ENCODE peak calls at places on chromosomes 12 and 14, in ten cellular contexts. K, L, P, A, U, Z, C, S, F and D are unnamed samples.

GRCh38 chr12:95412826-95413311 is 61.1 kb upstream of the METAP2 start:
- DNase-seq in K (no peak), L (no peak), P (no peak), A (peak), U (no peak), Z (no peak), C (no peak), S (no peak), F (peak), D (peak)

GRCh38 chr14:80434574-80435321 is 223.4 kb upstream of the DIO2 start:
- DNase-seq in K (no peak), L (no peak), P (no peak), A (no peak), U (no peak), Z (no peak), C (no peak), S (no peak), F (no peak), D (peak)

GRCh38 chr12:51923506-51924365 is 16.4 kb downstream of the ACVRL1 start:
- DNase-seq in K (peak), L (peak), P (peak), A (no peak), U (peak), Z (peak), C (peak), S (peak), F (no peak), D (peak)

GRCh38 chr14:72855913-72856312 is 38.0 kb downstream of the DPF3 start:
- DNase-seq in K (no peak), L (no peak), P (no peak), A (peak), U (no peak), Z (no peak), C (no peak), S (no peak), F (no peak), D (no peak)

GRCh38 chr12:114404451-114405198 is 1.3 kb downstream of the TBX5 start:
- DNase-seq in K (no peak), L (no peak), P (no peak), A (no peak), U (no peak), Z (no peak), C (no peak), S (no peak), F (no peak), D (peak)

GRCh38 chr12:52777566-52777965 is 421 bp upstream of the KRT76 start:
- DNase-seq in K (no peak), L (no peak), P (peak), A (no peak), U (no peak), Z (no peak), C (no peak), S (no peak), F (no peak), D (no peak)

GRCh38 chr12:99392091-99392850 is 255.3 kb upstream of the GARIN6 start:
- DNase-seq in K (no peak), L (no peak), P (no peak), A (no peak), U (no peak), Z (no peak), C (no peak), S (no peak), F (no peak), D (no peak)

GRCh38 chr12:118704517-118704916 is 276.8 kb upstream of the SRRM4 start:
- DNase-seq in K (no peak), L (no peak), P (no peak), A (no peak), U (no peak), Z (no peak), C (no peak), S (no peak), F (no peak), D (peak)

GRCh38 chr12:64256166-64256800 is 34.2 kb upstream of the KICS2 start:
- DNase-seq in K (no peak), L (peak), P (no peak), A (peak), U (no peak), Z (no peak), C (peak), S (no peak), F (no peak), D (no peak)

GRCh38 chr12:52004042-52004648 is 2.6 kb upstream of the TAMALIN start:
- DNase-seq in K (no peak), L (peak), P (no peak), A (peak), U (peak), Z (no peak), C (no peak), S (peak), F (peak), D (peak)

GRCh38 chr12:48865141-48865440 is 579 bp downstream of the RND1 start:
- DNase-seq in K (no peak), L (no peak), P (no peak), A (no peak), U (no peak), Z (no peak), C (no peak), S (no peak), F (no peak), D (no peak)

GRCh38 chr14:91190853-91191252 is 53.7 kb downstream of the GPR68 start:
- DNase-seq in K (no peak), L (no peak), P (no peak), A (no peak), U (no peak), Z (no peak), C (no peak), S (no peak), F (no peak), D (no peak)
- TF ChIP-seq CTCF in K (no peak), L (no peak), P (no peak), A (no peak), U (no peak), Z (no peak), C (no peak), S (no peak), F (no peak), D (no peak)

DNA sequence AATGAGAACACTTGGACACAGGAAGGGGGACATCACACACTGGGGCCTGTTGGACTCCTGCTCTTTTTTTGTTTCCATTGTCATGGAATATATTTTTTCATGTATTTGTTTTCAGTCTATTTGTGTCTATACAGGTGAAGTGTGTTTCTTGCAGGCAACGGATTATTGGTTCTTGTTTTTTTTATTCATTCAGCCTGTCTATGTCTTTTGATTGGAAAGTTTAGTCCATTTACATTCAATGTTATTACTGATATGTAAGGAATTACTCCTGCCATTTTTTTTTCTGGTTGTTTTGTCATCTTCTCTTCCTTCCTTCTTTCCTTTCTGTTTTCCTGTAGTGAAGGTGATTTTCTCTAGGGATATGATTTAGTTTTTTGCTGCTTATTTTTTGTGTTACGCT is 18.0 kb upstream of the PTPRO start:
- DNase-seq in K (no peak), L (no peak), P (no peak), A (no peak), U (no peak), Z (no peak), C (no peak), S (no peak), F (no peak), D (no peak)
- H3K27ac ChIP-seq in K (no peak), L (no peak), P (no peak), A (no peak), U (no peak), Z (no peak), C (no peak), S (no peak), F (no peak), D (no peak)

DNA sequence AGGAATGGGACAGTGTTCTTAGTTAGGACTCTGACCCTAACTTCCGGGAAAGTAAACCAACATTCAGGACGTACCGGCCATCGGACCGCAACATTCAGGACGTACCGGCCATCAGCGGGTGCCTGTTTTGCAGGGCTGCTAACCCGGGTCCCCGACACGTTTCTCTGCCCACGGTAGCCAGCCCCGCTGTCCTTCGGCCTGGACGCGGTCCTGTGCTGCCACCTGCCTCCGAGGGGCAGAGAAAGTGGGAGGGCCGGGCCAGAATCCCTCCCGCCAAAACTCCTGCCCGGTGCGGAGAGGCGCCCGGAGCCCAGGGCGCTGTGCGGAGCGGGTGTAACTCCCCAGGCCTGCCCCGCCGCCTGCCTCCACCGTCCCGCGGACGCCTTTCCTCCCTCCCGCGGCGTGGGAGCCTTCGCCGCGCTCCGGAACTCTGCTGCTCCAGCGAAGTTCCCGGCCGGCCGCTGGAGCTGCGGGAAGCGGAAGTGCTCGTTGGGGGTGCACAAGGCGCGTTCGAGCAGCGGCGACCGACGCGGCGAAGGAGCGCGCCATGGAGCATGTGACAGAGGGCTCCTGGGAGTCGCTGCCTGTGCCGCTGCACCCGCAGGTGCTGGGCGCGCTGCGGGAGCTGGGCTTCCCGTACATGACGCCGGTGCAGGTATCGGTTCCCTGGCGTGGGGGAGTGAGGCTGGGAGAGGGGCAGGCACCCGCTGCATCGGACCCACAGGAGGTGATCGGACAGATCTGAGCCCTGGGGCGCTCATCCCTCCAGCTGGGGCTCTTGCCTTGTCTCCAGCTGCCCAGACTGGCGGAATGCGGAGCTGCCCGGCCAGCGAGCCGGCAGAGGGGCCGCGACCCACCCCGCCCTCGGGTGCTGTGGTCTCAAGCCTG is at the start of gene DDX55:
- DNase-seq in K (peak), L (peak), P (peak), A (peak), U (peak), Z (no peak), C (peak), S (peak), F (peak), D (peak)
- TF ChIP-seq CTCF in K (peak), L (peak), P (peak), A (peak), U (peak), Z (no peak), C (peak), S (peak), F (peak), D (peak)

GRCh38 chr14:24145219-24145618 is 1.2 kb downstream of the PSME2 start:
- DNase-seq in K (no peak), L (no peak), P (no peak), A (no peak), U (no peak), Z (no peak), C (no peak), S (no peak), F (no peak), D (no peak)
- H3K27ac ChIP-seq in K (no peak), L (no peak), P (no peak), A (no peak), U (no peak), Z (peak), C (no peak), S (peak), F (peak), D (no peak)

GRCh38 chr12:121918679-121919038 is 267 bp downstream of the CFAP251 start:
- DNase-seq in K (no peak), L (no peak), P (no peak), A (no peak), U (no peak), Z (no peak), C (no peak), S (no peak), F (no peak), D (no peak)

GRCh38 chr12:121915841-121916321 is 2.5 kb upstream of the CFAP251 start:
- DNase-seq in K (no peak), L (no peak), P (no peak), A (no peak), U (no peak), Z (no peak), C (no peak), S (no peak), F (no peak), D (no peak)

GRCh38 chr12:121921106-121921505 is 2.7 kb downstream of the CFAP251 start:
- DNase-seq in K (no peak), L (no peak), P (no peak), A (no peak), U (no peak), Z (no peak), C (no peak), S (no peak), F (no peak), D (no peak)

GRCh38 chr12:121916719-121917118 is 1.7 kb upstream of the CFAP251 start:
- DNase-seq in K (no peak), L (peak), P (no peak), A (no peak), U (no peak), Z (no peak), C (no peak), S (no peak), F (peak), D (peak)

DNA sequence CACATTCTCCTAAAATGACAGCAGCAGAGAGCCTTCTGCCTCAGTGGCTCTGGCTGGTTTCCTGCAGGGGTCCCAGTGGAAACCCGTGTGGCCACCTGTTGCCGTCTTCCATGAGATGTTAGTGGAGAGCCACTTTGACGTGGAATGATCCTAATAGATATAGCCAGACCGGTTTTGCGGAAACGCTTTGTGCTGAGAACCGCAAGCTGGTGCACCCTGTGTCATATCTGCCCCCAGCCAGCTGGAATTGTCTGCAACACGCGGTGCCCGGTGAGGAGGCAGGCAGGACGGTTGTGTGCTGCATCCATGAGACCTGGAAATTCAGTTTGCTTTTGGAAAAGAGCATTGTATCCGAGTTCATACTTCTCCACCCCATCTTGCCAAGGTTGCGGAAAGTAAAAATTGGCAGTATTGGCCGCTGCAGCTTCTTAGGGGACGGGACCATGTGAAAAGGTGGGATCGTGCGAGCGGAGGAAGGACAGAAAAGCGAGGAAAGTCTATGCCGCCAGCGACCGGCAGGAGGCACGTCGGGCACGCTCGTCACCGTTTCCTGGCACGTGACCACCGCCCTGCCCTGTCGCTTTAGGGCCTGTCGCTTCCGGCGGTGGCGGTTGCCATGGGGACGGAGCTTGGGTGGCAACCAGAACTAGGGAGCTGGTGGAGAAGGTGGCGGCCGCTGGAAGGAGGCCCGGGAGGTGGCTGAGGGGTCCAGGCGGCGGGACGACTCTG is at the start of gene CFAP251:
- DNase-seq in K (peak), L (peak), P (peak), A (peak), U (peak), Z (peak), C (peak), S (peak), F (peak), D (peak)
- TF ChIP-seq CTCF in K (peak), L (peak), P (peak), A (peak), U (peak), Z (peak), C (peak), S (peak), F (peak), D (peak)

GRCh38 chr12:24929953-24930352 is 18.9 kb downstream of the BCAT1 start:
- DNase-seq in K (no peak), L (no peak), P (no peak), A (no peak), U (no peak), Z (no peak), C (no peak), S (no peak), F (no peak), D (no peak)
- H3K27ac ChIP-seq in K (no peak), L (no peak), P (no peak), A (no peak), U (no peak), Z (no peak), C (no peak), S (no peak), F (no peak), D (no peak)

GRCh38 chr14:35140718-35141581 is 18.6 kb downstream of the PRORP start:
- DNase-seq in K (no peak), L (peak), P (no peak), A (no peak), U (no peak), Z (no peak), C (no peak), S (no peak), F (no peak), D (no peak)
- TF ChIP-seq CTCF in K (peak), L (no peak), P (peak), A (peak), U (peak), Z (peak), C (peak), S (peak), F (no peak), D (no peak)

GRCh38 chr12:14267724-14268123 is 97.8 kb upstream of the ATF7IP start:
- DNase-seq in K (no peak), L (no peak), P (no peak), A (no peak), U (no peak), Z (no peak), C (no peak), S (no peak), F (no peak), D (peak)
- H3K27ac ChIP-seq in K (no peak), L (no peak), P (no peak), A (no peak), U (no peak), Z (no peak), C (no peak), S (no peak), F (no peak), D (peak)

DNA sequence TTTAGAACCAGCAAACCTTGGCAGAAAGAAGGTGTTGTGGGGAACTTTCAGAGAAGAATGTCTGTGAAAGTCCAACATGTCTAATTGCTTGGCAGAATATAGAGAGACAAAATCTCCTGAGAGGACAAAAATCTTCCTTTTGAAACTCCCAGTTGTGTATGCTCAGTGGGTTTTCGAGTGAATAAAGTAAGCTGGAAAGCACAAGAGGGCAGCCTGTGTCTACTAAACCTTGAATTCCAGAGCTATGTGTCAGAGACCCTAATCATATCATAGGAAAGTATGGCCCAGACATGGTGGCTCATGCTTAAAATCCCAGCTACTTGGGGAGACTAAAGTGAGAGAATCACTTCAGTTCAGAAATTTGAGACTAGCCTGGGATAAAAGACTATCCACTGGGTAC is 661.2 kb downstream of the SLC16A7 start:
- DNase-seq in K (no peak), L (peak), P (no peak), A (peak), U (no peak), Z (peak), C (no peak), S (no peak), F (no peak), D (no peak)
- TF ChIP-seq CTCF in K (no peak), L (peak), P (no peak), A (peak), U (no peak), Z (peak), C (no peak), S (no peak), F (no peak), D (peak)